ENCODE peak calls at places on chromosomes 3 and 15, in four cellular contexts. N, O, A and J are unnamed samples.
A peak's percentile ranks its signal among the peaks of the same experiment; 100 is the strongest.

GRCh38 chr3:170572665-170573253 is 13.1 kb downstream of the SLC7A14 start:
- DNase-seq in N (no peak), O (peak; percentile 93), A (peak; percentile 9), J (no peak)

GRCh38 chr3:67433109-67433508 is 221.3 kb downstream of the SUCLG2 start:
- DNase-seq in N (no peak), O (no peak), A (no peak), J (no peak)

GRCh38 chr3:192819001-192819569 is 91.7 kb upstream of the FGF12 start:
- DNase-seq in N (no peak), O (peak; percentile 88), A (peak; percentile 69), J (no peak)

GRCh38 chr3:71168961-71169411 is 414.5 kb downstream of the FOXP1 start:
- DNase-seq in N (no peak), O (peak; percentile 44), A (no peak), J (no peak)

GRCh38 chr15:78170848-78171773 is 21.9 kb downstream of the IDH3A start:
- DNase-seq in N (no peak), O (no peak), A (no peak), J (no peak)

GRCh38 chr3:132629928-132630327 is 29.7 kb downstream of the ACAD11 start:
- DNase-seq in N (no peak), O (peak; percentile 82), A (no peak), J (no peak)

GRCh38 chr15:93358171-93359036 is 269.4 kb upstream of the RGMA start:
- DNase-seq in N (no peak), O (no peak), A (no peak), J (no peak)

GRCh38 chr3:112718516-112718915 is 77.6 kb upstream of the CCDC80 start:
- DNase-seq in N (no peak), O (no peak), A (no peak), J (no peak)

GRCh38 chr3:45153658-45154437 is 7.7 kb upstream of the CDCP1 start:
- DNase-seq in N (no peak), O (peak; percentile 70), A (no peak), J (peak; percentile 53)

GRCh38 chr3:4994823-4995499 is 15.7 kb downstream of the BHLHE40 start:
- DNase-seq in N (no peak), O (peak; percentile 92), A (peak; percentile 84), J (peak; percentile 52)

GRCh38 chr3:57927166-57927565 is 81.1 kb upstream of the FLNB start:
- DNase-seq in N (no peak), O (no peak), A (no peak), J (no peak)

GRCh38 chr3:188407158-188407880 is 253.4 kb downstream of the LPP start:
- DNase-seq in N (no peak), O (peak; percentile 55), A (no peak), J (no peak)

GRCh38 chr3:193771736-193772135 is 178.7 kb downstream of the OPA1 start:
- DNase-seq in N (no peak), O (no peak), A (no peak), J (no peak)

GRCh38 chr3:70919661-70920060 is 607.2 kb upstream of the MDFIC2 start:
- DNase-seq in N (no peak), O (no peak), A (no peak), J (no peak)

GRCh38 chr15:29570121-29570930 is 251.9 kb downstream of the TJP1 start:
- DNase-seq in N (peak; percentile 58), O (no peak), A (peak; percentile 20), J (no peak)

DNA sequence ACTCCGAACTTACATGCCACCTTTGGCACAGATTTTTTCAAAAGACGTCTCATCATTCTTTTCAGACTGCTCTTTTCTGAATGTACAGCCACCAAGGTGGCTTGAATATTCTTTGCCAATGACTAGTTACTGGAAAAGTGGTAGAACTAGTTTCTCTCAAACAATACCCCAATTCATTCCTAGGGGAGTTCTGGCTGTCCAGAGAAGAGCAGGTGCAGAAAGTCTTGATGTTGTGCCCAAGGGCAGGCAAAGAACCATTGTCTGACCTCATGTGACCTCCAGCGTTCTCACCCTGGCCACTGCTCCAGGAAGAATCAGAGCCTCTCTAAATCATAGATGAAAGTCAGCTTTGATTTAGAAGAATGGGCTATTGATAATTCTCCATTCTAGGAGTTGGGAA is 5.5 kb downstream of the LMOD3 start:
- DNase-seq in N (no peak), O (no peak), A (no peak), J (no peak)
- TF ChIP-seq USF2 in N (no peak), O (no peak), A (no peak), J (no peak)

DNA sequence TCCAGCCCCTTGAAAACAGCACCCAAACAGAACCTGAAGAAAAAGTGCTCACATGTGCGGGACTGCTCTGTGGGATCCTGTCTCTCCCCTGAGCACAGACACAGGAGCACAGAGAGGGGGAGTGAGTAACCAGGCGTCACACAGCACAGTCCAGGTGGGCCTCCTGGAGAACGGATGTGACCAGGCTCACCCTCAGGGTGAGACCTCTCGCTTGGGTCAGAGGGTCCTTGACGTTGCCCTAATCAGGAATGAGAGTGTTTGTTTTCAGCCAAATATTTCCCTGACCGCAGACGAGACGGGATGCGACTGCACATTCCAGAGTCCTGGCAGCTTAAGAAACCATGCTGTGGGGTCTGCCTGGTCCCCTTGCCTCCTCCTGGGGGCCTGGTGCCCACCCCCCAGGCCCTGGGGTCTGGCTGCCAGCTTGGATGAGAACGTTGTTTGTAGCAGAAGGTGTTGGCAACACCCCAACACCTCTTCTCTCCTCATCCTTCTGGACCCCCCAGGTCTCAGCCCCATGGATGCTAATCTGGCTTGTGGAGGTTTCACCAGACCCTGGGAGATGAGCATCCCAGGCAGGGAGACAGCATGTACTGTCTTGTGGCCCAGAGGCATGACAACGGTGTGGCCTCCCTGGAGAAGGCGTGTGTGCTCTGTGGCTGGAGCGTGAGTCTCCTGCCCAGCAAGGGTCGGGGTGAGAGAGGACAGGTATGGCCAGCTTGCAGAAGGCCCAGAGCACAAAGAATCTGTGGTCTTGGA is 42.1 kb upstream of the SLC6A6 start:
- DNase-seq in N (no peak), O (peak; percentile 62), A (no peak), J (peak; percentile 16)
- TF ChIP-seq USF2 in N (no peak), O (no peak), A (no peak), J (no peak)

GRCh38 chr3:18841422-18842343 is 306.6 kb upstream of the KCNH8 start:
- DNase-seq in N (no peak), O (no peak), A (no peak), J (no peak)
- TF ChIP-seq USF2 in N (no peak), O (no peak), A (no peak), J (no peak)

GRCh38 chr15:100032358-100033080 is 299.3 kb upstream of the LYSMD4 start:
- DNase-seq in N (no peak), O (peak; percentile 22), A (no peak), J (no peak)
- TF ChIP-seq USF2 in N (no peak), O (no peak), A (no peak), J (no peak)

GRCh38 chr3:53160335-53160659 is 712 bp upstream of the PRKCD start:
- DNase-seq in N (no peak), O (no peak), A (no peak), J (no peak)

GRCh38 chr3:53161345-53161819 is 373 bp downstream of the PRKCD start:
- DNase-seq in N (peak; percentile 24), O (no peak), A (no peak), J (no peak)

GRCh38 chr3:53161820-53162671 is 1.0 kb downstream of the PRKCD start:
- DNase-seq in N (peak; percentile 43), O (peak; percentile 20), A (peak; percentile 16), J (no peak)

GRCh38 chr3:53159415-53160135 is 1.4 kb upstream of the PRKCD start:
- DNase-seq in N (peak; percentile 50), O (no peak), A (peak; percentile 20), J (peak; percentile 95)

GRCh38 chr3:53160660-53161344 is at the start of gene PRKCD:
- DNase-seq in N (peak; percentile 81), O (peak; percentile 78), A (peak; percentile 68), J (peak; percentile 54)
- TF ChIP-seq USF2 in N (no peak), O (no peak), A (no peak), J (no peak)

DNA sequence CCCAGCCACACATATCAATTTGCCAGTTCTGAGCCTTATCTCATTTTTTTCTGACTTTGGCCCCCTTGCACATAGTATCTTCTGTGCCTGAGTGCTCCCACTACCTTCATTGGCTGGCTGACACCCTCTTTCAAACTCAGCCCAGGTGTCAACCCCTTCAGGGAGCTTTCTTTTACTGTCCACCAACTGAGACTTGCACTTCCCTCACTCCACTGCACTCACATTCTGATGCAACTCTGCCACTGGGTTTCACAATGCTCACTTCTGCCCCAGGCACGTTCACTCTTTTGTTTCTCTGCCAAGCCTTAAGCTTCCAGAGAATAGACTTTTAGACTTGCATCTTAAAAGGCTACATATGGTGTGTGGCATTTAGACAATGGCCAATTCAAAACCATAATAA is 101.5 kb upstream of the CBLB start:
- DNase-seq in N (peak; percentile 11), O (peak; percentile 78), A (peak; percentile 17), J (no peak)
- TF ChIP-seq USF2 in N (no peak), O (no peak), A (no peak), J (no peak)

DNA sequence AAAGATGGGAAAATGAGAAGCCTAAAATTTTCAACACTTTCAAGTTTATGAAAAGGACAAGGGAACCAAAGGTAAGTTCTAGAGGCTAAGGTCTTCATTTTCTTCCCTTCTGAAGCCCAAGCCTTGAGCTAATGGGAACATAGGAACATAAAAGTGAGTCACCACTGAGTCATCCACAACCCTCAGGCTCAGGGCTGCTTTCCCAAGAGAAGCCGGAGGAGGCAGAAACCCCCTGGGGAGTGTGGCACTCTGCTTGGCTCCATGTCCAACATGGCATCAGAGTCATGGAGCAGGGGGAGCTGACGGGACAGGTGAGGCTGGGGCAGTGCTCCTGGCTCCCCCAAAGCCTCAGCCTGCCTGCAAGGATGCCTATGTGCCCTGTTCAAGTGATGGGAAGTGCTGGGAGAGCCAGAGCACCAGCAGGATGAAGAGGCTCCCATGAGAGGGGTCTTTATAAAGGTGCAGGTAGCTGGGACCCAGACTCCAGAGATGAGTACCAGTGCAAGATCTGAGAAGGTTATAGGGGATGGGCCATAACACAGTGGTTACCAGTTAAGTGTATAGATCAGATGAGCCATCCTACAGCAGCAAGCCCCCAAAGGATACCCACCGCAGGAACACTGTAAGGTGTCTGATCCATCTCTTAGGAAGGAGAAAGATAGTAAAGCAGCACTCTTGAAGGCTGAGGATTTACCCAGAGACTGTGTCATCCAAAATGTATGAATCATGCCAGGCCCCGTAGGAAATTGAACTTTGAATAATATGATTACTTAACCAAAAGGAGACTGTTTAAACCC is 31.8 kb upstream of the RYR3 start:
- DNase-seq in N (no peak), O (peak; percentile 84), A (peak; percentile 88), J (no peak)
- TF ChIP-seq USF2 in N (no peak), O (no peak), A (no peak), J (no peak)